ENCODE peak calls at places on chromosomes 1 and 21, in six cellular contexts. G is CD8-positive, alpha-beta T cell; Y is A549; U is Karpas-422; Z is colonic mucosa; N is HCT116. T is an unnamed sample.

GRCh38 chr1:88640060-88640459 is 44.0 kb upstream of the PKN2 start:
- DNase-seq in Z (no peak), Y (no peak), U (no peak), G (no peak), N (no peak), T (no peak)

GRCh38 chr1:39076127-39076798 is 50.1 kb downstream of the NDUFS5 start:
- DNase-seq in U (no peak), Z (no peak), N (no peak), G (no peak), Y (no peak), T (peak; percentile 75)

GRCh38 chr1:44029260-44029910 is 1.9 kb downstream of the SLC6A9 start:
- DNase-seq in Z (no peak), U (no peak), N (no peak), G (no peak), Y (peak; percentile 39), T (no peak)

GRCh38 chr1:170929835-170930554 is 5.3 kb upstream of the MROH9 start:
- DNase-seq in N (peak; percentile 50), Z (no peak), G (no peak), U (peak; percentile 85), Y (peak; percentile 66), T (peak; percentile 73)

GRCh38 chr1:171310661-171311087 is 3.3 kb upstream of the FMO4 start:
- DNase-seq in U (no peak), Z (no peak), Y (no peak), N (no peak), G (no peak), T (no peak)

GRCh38 chr1:56541408-56541807 is 38.0 kb downstream of the PLPP3 start:
- DNase-seq in Y (no peak), Z (no peak), G (no peak), U (no peak), N (no peak), T (no peak)

GRCh38 chr1:114195819-114196218 is 42.1 kb upstream of the SYT6 start:
- DNase-seq in N (no peak), G (no peak), Z (no peak), U (no peak), Y (no peak), T (no peak)

GRCh38 chr1:217734973-217735372 is 103.8 kb downstream of the SPATA17 start:
- DNase-seq in U (no peak), Y (no peak), N (no peak), Z (no peak), G (no peak), T (peak; percentile 6)

GRCh38 chr1:206580438-206581113 is 31.7 kb downstream of the EIF2D start:
- DNase-seq in U (no peak), N (no peak), Y (no peak), Z (no peak), G (no peak), T (no peak)

GRCh38 chr21:45593162-45594022 is 50.1 kb upstream of the PCBP3 start:
- DNase-seq in U (peak; percentile 50), N (no peak), G (no peak), Z (no peak), Y (no peak), T (no peak)

GRCh38 chr1:91440845-91441244 is 36.2 kb upstream of the HFM1 start:
- DNase-seq in Z (no peak), N (peak; percentile 6), Y (peak; percentile 14), G (no peak), U (peak; percentile 71), T (peak; percentile 35)

GRCh38 chr21:43323244-43324005 is 103.5 kb downstream of the SIK1 start:
- DNase-seq in Y (no peak), N (no peak), U (no peak), G (no peak), Z (no peak), T (no peak)

GRCh38 chr1:67561704-67562113 is 123.3 kb upstream of the GADD45A start:
- DNase-seq in G (peak; percentile 87), Z (peak; percentile 98), N (peak; percentile 77), U (peak; percentile 87), Y (peak; percentile 49), T (peak; percentile 79)

GRCh38 chr1:53338410-53338809 is 10.5 kb upstream of the LRP8 start:
- DNase-seq in U (no peak), Z (no peak), Y (no peak), G (no peak), N (no peak), T (no peak)

GRCh38 chr1:210301254-210301955 is 27.3 kb upstream of the HHAT start:
- DNase-seq in G (no peak), U (no peak), Y (no peak), Z (no peak), N (no peak), T (peak; percentile 55)

GRCh38 chr1:62784509-62785365 is 805 bp downstream of the ATG4C start:
- DNase-seq in U (peak; percentile 74), Z (no peak), N (no peak), Y (peak; percentile 33), G (no peak), T (no peak)

DNA sequence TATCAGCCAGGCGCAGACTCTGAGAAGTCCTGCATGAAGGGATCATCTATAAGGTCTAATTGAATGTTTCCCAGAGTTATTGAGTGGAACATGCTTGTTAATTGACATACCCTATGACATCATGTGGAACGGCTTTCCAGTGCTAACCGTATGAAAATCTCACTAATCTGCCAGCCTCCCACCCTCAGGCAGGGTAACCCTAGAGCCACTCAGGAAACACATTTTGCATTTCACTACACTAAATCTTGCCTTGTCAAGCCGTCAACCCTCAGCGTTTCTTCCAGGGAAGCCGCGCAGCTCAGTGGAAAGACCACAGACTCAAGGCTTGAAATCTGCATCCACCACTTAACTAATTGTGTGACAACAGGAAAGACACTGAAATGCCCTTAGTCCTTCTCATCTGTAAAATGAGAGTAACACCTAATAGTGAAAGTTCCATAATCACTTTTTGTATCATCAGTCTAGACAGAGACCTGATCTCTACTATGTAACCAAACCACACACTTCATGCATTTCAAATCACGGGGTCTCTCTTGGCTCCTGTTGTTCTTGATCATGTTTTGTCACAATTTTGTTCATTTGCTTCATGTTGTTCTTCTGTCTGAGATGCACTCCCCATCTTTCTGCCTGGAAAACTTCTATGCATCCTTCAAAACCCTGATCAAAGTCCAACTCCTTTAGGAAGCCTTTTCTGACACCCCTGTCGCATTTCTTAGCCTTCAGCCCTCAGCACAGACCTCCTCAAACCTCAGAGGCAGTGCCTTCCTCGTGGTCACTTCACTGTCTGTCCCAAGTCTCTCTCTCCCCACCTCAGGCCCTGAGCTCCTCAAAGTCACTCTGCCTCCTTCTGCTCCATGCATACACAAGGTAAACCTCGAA is 246.5 kb downstream of the TOMM20 start:
- DNase-seq in Y (no peak), U (no peak), G (no peak), Z (no peak), N (no peak), T (no peak)
- H3K4me1 ChIP-seq in Y (peaks cover 2% of the 10 kb centered on the region), U (no peaks in the 10 kb centered on the region), G (peaks cover 3% of the 10 kb centered on the region), Z (no peaks in the 10 kb centered on the region), N (no peaks in the 10 kb centered on the region), T (no peaks in the 10 kb centered on the region)

GRCh38 chr1:246583056-246583440 is 16.8 kb downstream of the CNST start:
- DNase-seq in Y (no peak), G (no peak), U (no peak), Z (no peak), N (no peak), T (no peak)

GRCh38 chr1:246579818-246580217 is 13.6 kb downstream of the CNST start:
- DNase-seq in Z (no peak), Y (no peak), N (no peak), G (no peak), U (peak; percentile 76), T (no peak)

GRCh38 chr1:246583448-246584185 is 17.4 kb downstream of the CNST start:
- DNase-seq in Z (peak; percentile 79), N (no peak), G (no peak), U (no peak), Y (no peak), T (peak; percentile 66)

GRCh38 chr1:246580497-246581047 is 14.3 kb downstream of the CNST start:
- DNase-seq in N (no peak), Z (no peak), G (no peak), Y (no peak), U (no peak), T (no peak)

DNA sequence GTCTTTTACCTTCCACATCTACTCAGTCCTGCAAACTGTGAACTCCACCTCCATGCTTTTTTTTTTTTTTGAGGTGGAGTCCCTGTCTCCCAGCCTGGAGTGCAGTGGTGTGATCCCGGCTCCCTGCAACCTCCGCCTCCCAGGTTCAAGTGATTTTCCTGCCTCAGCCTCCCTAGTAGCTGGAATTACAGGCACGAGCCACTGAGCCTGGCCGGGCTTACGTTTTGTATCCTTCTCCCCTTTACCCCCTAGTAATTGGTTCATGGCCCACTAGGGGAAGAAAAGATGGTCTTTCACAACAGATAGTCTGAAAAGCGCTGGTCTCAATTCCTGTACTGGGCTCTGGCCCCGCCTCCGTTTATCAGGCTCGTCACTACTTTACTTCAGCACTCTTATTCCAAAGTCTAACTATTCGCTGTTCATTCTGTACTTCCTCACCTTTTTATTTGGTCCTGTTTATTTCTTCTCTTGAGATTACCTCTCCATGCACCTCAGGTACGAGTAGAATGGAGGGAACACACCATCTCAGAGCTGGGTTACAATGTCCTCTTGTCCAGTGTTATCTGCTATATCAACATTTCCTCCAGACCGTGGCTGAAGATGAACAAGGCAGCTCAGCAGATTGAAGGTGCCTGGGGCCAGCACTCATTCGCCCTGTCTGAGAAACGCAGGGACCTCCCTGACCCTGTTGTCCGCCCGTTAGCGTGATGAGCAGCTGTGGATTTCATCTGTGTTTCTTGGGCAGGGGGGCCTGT is 16.2 kb downstream of the CNST start:
- DNase-seq in G (no peak), Y (no peak), Z (peak; percentile 73), U (no peak), N (no peak), T (no peak)
- H3K27ac ChIP-seq in G (no peak overlapping the region), Y (no peak overlapping the region), Z (peak overlapping the region; percentile 73), U (no peak overlapping the region), N (no peak overlapping the region), T (no peak overlapping the region)

GRCh38 chr1:1240348-1240732 is 6.2 kb downstream of the C1QTNF12 start:
- DNase-seq in Y (no peak), G (no peak), Z (no peak), U (no peak), N (no peak), T (no peak)
- H3K4me1 ChIP-seq in Y (peaks cover 33% of the 10 kb centered on the region), G (no peaks in the 10 kb centered on the region), Z (peaks cover 8% of the 10 kb centered on the region), U (no peaks in the 10 kb centered on the region), N (peaks cover 29% of the 10 kb centered on the region), T (peaks cover 6% of the 10 kb centered on the region)

GRCh38 chr1:10661453-10661852 is 135.0 kb downstream of the CASZ1 start:
- DNase-seq in U (no peak), G (no peak), Z (no peak), Y (no peak), N (no peak), T (no peak)
- H3K27ac ChIP-seq in U (no peak overlapping the region), G (no peak overlapping the region), Z (no peak overlapping the region), Y (no peak overlapping the region), N (no peak overlapping the region), T (no peak overlapping the region)

GRCh38 chr1:59669752-59670312 is 144.9 kb upstream of the HOOK1 start:
- DNase-seq in U (no peak), Z (no peak), Y (no peak), N (no peak), G (no peak), T (peak; percentile 77)
- H3K4me1 ChIP-seq in U (no peaks in the 10 kb centered on the region), Z (peaks cover 7% of the 10 kb centered on the region), Y (no peaks in the 10 kb centered on the region), N (peaks cover 20% of the 10 kb centered on the region), G (no peaks in the 10 kb centered on the region), T (peaks cover 3% of the 10 kb centered on the region)